ENCODE peak calls at places on chromosomes 3 and 15, in nine cellular contexts. O is Panc1, N is spleen, D is HCT116, S is stomach, J is HepG2, W is vagina, E is breast epithelium, B is GM23338. X is an unnamed sample.

GRCh38 chr15:58497036-58497785 is 65.4 kb downstream of the LIPC start:
- DNase-seq in O (no peak), N (no peak), D (no peak), S (no peak), J (no peak), W (no peak), E (no peak), B (no peak), X (no peak)

GRCh38 chr15:40098489-40099261 is 10.0 kb downstream of the BMF start:
- DNase-seq in O (peak), N (peak), D (no peak), S (peak), J (peak), W (no peak), E (peak), B (peak), X (peak)

GRCh38 chr3:142894493-142894892 is 5.6 kb upstream of the PCOLCE2 start:
- DNase-seq in O (no peak), N (no peak), D (no peak), S (no peak), J (no peak), W (no peak), E (no peak), B (no peak), X (no peak)

GRCh38 chr3:44210967-44211366 is 30.7 kb upstream of the TOPAZ1 start:
- DNase-seq in O (no peak), N (no peak), D (no peak), S (no peak), J (no peak), W (no peak), E (no peak), B (no peak), X (no peak)

GRCh38 chr3:77859131-77859530 is 819.2 kb downstream of the ROBO2 start:
- DNase-seq in O (no peak), N (no peak), D (no peak), S (no peak), J (no peak), W (no peak), E (no peak), B (no peak), X (no peak)

GRCh38 chr15:67176195-67176971 is 78.1 kb downstream of the AAGAB start:
- DNase-seq in O (no peak), N (no peak), D (no peak), S (peak), J (no peak), W (no peak), E (no peak), B (peak), X (no peak)

GRCh38 chr3:56702487-56703315 is 19.6 kb upstream of the TASOR start:
- DNase-seq in O (no peak), N (no peak), D (peak), S (peak), J (peak), W (no peak), E (no peak), B (peak), X (no peak)

GRCh38 chr3:190192807-190193206 is 72.1 kb upstream of the P3H2 start:
- DNase-seq in O (no peak), N (no peak), D (no peak), S (no peak), J (no peak), W (no peak), E (no peak), B (no peak), X (no peak)

GRCh38 chr3:23389089-23389488 is 186.0 kb downstream of the UBE2E2 start:
- DNase-seq in O (no peak), N (no peak), D (no peak), S (no peak), J (no peak), W (no peak), E (peak), B (peak), X (no peak)

GRCh38 chr3:105772635-105773034 is 96.2 kb downstream of the CBLB start:
- DNase-seq in O (no peak), N (no peak), D (no peak), S (no peak), J (no peak), W (no peak), E (no peak), B (no peak), X (no peak)

GRCh38 chr15:91224750-91225380 is 124.8 kb downstream of the SV2B start:
- DNase-seq in O (peak), N (no peak), D (peak), S (no peak), J (peak), W (no peak), E (no peak), B (peak), X (no peak)

GRCh38 chr15:101456079-101456791 is 33.3 kb downstream of the PCSK6 start:
- DNase-seq in O (no peak), N (peak), D (no peak), S (no peak), J (no peak), W (no peak), E (peak), B (no peak), X (no peak)

GRCh38 chr3:15055019-15055557 is 10.0 kb downstream of the MRPS25 start:
- DNase-seq in O (no peak), N (peak), D (no peak), S (no peak), J (no peak), W (no peak), E (no peak), B (no peak), X (no peak)

GRCh38 chr3:142999881-143000280 is 1.5 kb upstream of the U2SURP start:
- DNase-seq in O (no peak), N (no peak), D (no peak), S (no peak), J (no peak), W (no peak), E (no peak), B (no peak), X (no peak)

GRCh38 chr15:45635191-45635638 is 386 bp downstream of the SQOR start:
- DNase-seq in O (no peak), N (peak), D (no peak), S (peak), J (peak), W (no peak), E (peak), B (peak), X (peak)

GRCh38 chr15:87703238-87704111 is 553.1 kb downstream of the NTRK3 start:
- DNase-seq in O (no peak), N (no peak), D (no peak), S (no peak), J (no peak), W (no peak), E (no peak), B (no peak), X (no peak)

GRCh38 chr15:60928210-60928609 is 300.9 kb downstream of the RORA start:
- DNase-seq in O (no peak), N (no peak), D (no peak), S (no peak), J (no peak), W (no peak), E (no peak), B (peak), X (no peak)

GRCh38 chr15:101318810-101319200 is 23.8 kb upstream of the SNRPA1 start:
- DNase-seq in O (no peak), N (no peak), D (no peak), S (no peak), J (no peak), W (no peak), E (no peak), B (peak), X (no peak)

GRCh38 chr15:58165661-58166060 is 27.5 kb downstream of the AQP9 start:
- DNase-seq in O (no peak), N (no peak), D (no peak), S (peak), J (peak), W (no peak), E (no peak), B (no peak), X (no peak)

GRCh38 chr3:16433701-16434151 is 79.8 kb downstream of the RFTN1 start:
- DNase-seq in O (no peak), N (peak), D (no peak), S (no peak), J (no peak), W (no peak), E (no peak), B (peak), X (no peak)

GRCh38 chr3:50519471-50520089 is 16.1 kb upstream of the CACNA2D2 start:
- DNase-seq in O (peak), N (peak), D (peak), S (peak), J (peak), W (no peak), E (peak), B (peak), X (no peak)

GRCh38 chr3:172181936-172182708 is 142.7 kb downstream of the FNDC3B start:
- DNase-seq in O (no peak), N (no peak), D (no peak), S (no peak), J (no peak), W (no peak), E (no peak), B (no peak), X (no peak)

GRCh38 chr3:149114458-149114857 is 15.0 kb upstream of the HPS3 start:
- DNase-seq in O (no peak), N (no peak), D (no peak), S (no peak), J (no peak), W (no peak), E (no peak), B (no peak), X (no peak)

GRCh38 chr3:117557469-117557868 is 847.9 kb downstream of the TUSC7 start:
- DNase-seq in O (no peak), N (no peak), D (no peak), S (no peak), J (no peak), W (no peak), E (no peak), B (no peak), X (no peak)

GRCh38 chr3:151428386-151428785 is 32.5 kb downstream of the IGSF10 start:
- DNase-seq in O (no peak), N (no peak), D (no peak), S (no peak), J (no peak), W (no peak), E (no peak), B (no peak), X (no peak)

GRCh38 chr3:126399756-126400155 is 5.0 kb downstream of the CFAP100 start:
- DNase-seq in O (no peak), N (no peak), D (no peak), S (no peak), J (no peak), W (no peak), E (no peak), B (no peak), X (peak)

GRCh38 chr15:66581972-66582537 is 16.3 kb upstream of the LCTL start:
- DNase-seq in O (no peak), N (no peak), D (no peak), S (no peak), J (peak), W (no peak), E (no peak), B (no peak), X (no peak)

GRCh38 chr3:42605550-42606173 is 5.2 kb downstream of the NKTR start:
- DNase-seq in O (no peak), N (no peak), D (no peak), S (no peak), J (peak), W (no peak), E (no peak), B (no peak), X (no peak)

GRCh38 chr15:91444656-91445055 is 344.6 kb downstream of the SV2B start:
- DNase-seq in O (no peak), N (no peak), D (no peak), S (no peak), J (no peak), W (no peak), E (no peak), B (no peak), X (no peak)

GRCh38 chr3:39118079-39118478 is 10.6 kb downstream of the TTC21A start:
- DNase-seq in O (no peak), N (peak), D (no peak), S (no peak), J (no peak), W (no peak), E (no peak), B (no peak), X (no peak)
- TF ChIP-seq POLR2AphosphoS5 in O (no peak), N (no peak), D (no peak), S (no peak), J (no peak), W (no peak), E (no peak), B (no peak), X (no peak)

GRCh38 chr3:36679384-36680200 is 84.8 kb downstream of the DCLK3 start:
- DNase-seq in O (no peak), N (no peak), D (peak), S (no peak), J (no peak), W (no peak), E (no peak), B (no peak), X (no peak)

GRCh38 chr3:36669763-36670162 is 94.6 kb downstream of the DCLK3 start:
- DNase-seq in O (no peak), N (no peak), D (no peak), S (no peak), J (no peak), W (no peak), E (no peak), B (no peak), X (no peak)

GRCh38 chr3:36678216-36679013 is 85.9 kb downstream of the DCLK3 start:
- DNase-seq in O (no peak), N (no peak), D (no peak), S (no peak), J (no peak), W (no peak), E (no peak), B (no peak), X (no peak)

GRCh38 chr3:36677331-36678007 is 86.9 kb downstream of the DCLK3 start:
- DNase-seq in O (no peak), N (no peak), D (peak), S (no peak), J (peak), W (no peak), E (no peak), B (peak), X (no peak)

DNA sequence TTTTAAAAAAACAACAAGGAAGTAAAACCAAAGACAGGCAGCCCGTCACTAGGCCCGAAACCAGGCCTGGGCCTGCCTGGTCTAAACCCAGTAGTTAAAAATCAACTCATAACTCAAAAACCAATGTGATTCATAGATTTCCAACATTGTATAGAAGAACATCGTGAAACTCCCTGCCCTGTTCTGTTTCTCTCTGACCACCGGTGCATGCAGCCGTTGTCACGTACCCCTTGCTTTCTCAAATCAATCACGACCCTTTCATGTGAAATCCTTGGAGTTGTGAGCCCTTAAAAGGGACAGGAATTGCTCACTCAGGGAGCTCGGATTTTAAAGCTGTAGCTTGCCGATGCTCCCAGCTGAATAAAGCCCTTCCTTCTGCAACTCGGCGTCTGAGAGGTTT is 89.5 kb downstream of the DCLK3 start:
- DNase-seq in O (no peak), N (no peak), D (no peak), S (no peak), J (no peak), W (no peak), E (no peak), B (no peak), X (no peak)
- TF ChIP-seq CTCF in O (no peak), N (no peak), D (no peak), S (no peak), J (no peak), W (no peak), E (no peak), B (no peak), X (no peak)

DNA sequence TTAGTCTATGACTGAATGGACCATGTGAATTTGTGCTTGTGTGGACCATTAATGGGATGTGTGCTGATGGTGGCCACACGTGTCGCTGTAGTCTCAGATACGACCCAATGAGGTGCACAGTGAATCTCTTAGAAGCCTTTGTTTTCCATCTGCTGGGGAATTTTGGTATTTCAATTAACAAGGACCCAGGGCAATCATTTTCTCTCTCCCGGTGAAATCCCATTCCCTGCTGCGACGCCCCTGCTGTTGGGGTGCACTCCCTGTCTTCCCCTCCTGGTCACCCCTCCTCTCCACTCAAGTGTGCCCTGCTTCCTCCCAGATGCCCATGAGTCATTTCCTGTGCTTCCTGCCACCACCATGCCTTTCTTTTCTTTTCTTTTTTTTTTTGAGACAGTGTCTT is 32.7 kb downstream of the EBLN2 start:
- DNase-seq in O (no peak), N (no peak), D (peak), S (no peak), J (peak), W (no peak), E (no peak), B (peak), X (no peak)
- H3K4me3 ChIP-seq in O (no peak), N (no peak), D (peak), S (no peak), J (no peak), W (no peak), E (no peak), B (no peak), X (no peak)

GRCh38 chr3:111764645-111765091 is 94.4 kb upstream of the PHLDB2 start:
- DNase-seq in O (no peak), N (no peak), D (peak), S (no peak), J (peak), W (no peak), E (no peak), B (peak), X (no peak)
- TF ChIP-seq POLR2AphosphoS5 in O (no peak), N (no peak), D (no peak), S (no peak), J (no peak), W (no peak), E (no peak), B (no peak), X (no peak)

DNA sequence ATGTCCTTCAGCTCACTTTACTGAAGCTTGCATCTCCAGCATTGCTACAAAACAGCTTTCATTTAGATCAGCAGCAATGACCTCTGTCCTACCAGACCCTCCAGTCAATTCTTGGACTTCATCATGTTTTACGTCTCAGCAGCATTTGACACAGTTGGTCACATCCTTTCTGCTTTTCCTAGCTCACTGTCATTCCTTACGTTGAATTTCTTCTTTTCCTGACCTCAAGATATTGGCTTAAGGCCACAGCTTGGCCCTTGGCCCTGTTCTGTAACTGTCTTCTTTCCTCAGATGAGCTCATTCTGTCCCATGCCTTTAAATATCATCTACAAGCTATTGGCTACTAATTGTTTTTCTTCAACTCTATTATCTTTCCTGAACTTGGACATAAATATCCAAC is 576.2 kb upstream of the KCNMB2 start:
- DNase-seq in O (no peak), N (no peak), D (no peak), S (no peak), J (no peak), W (no peak), E (no peak), B (no peak), X (no peak)
- TF ChIP-seq CTCF in O (no peak), N (no peak), D (no peak), S (no peak), J (no peak), W (no peak), E (no peak), B (no peak), X (no peak)